ENCODE peak calls at places on chromosomes 3 and 15, in ten cellular contexts. One of them, this sample, is unnamed.
A peak's percentile ranks its signal among the peaks of the same experiment; 100 is the strongest.

GRCh38 chr3:142209655-142210054 is 15.7 kb downstream of the GK5 start:
- DNase-seq in stimulated activated CD4-positive, alpha-beta T cell treated with anti-CD3 and anti-CD28 coated beads, Interleukin-1b, Interleukin-23, amount 100 ng/mL, for 48 hours: no peak
- DNase-seq in activated CD4-positive, alpha-beta T cell treated with anti-CD3 and anti-CD28 coated beads, Interleukin-2, amount 50 U/mL, for 24 hours: no peak
- DNase-seq in activated B cell treated with CpG ODN at 0.5 μM for 24 hours: no peak
- DNase-seq in right cardiac atrium: no peak
- DNase-seq in RCC 7860: no peak
- DNase-seq in SK-N-DZ: no peak
- DNase-seq in dermis microvascular lymphatic vessel endothelial cell: no peak
- DNase-seq in amygdala: no peak
- DNase-seq in Peyer's patch: no peak
- DNase-seq in this sample: no peak

GRCh38 chr3:192011137-192011536 is 550.2 kb downstream of the PYDC2 start:
- DNase-seq in stimulated activated CD4-positive, alpha-beta T cell treated with anti-CD3 and anti-CD28 coated beads, Interleukin-1b, Interleukin-23, amount 100 ng/mL, for 48 hours: no peak
- DNase-seq in activated CD4-positive, alpha-beta T cell treated with anti-CD3 and anti-CD28 coated beads, Interleukin-2, amount 50 U/mL, for 24 hours: no peak
- DNase-seq in activated B cell treated with CpG ODN at 0.5 μM for 24 hours: no peak
- DNase-seq in right cardiac atrium: no peak
- DNase-seq in RCC 7860: no peak
- DNase-seq in SK-N-DZ: no peak
- DNase-seq in dermis microvascular lymphatic vessel endothelial cell: no peak
- DNase-seq in amygdala: no peak
- DNase-seq in Peyer's patch: no peak
- DNase-seq in this sample: no peak

GRCh38 chr3:197344582-197345318 is 46.3 kb upstream of the DLG1 start:
- DNase-seq in stimulated activated CD4-positive, alpha-beta T cell treated with anti-CD3 and anti-CD28 coated beads, Interleukin-1b, Interleukin-23, amount 100 ng/mL, for 48 hours: no peak
- DNase-seq in activated CD4-positive, alpha-beta T cell treated with anti-CD3 and anti-CD28 coated beads, Interleukin-2, amount 50 U/mL, for 24 hours: no peak
- DNase-seq in activated B cell treated with CpG ODN at 0.5 μM for 24 hours: no peak
- DNase-seq in right cardiac atrium: no peak
- DNase-seq in RCC 7860: no peak
- DNase-seq in SK-N-DZ: no peak
- DNase-seq in dermis microvascular lymphatic vessel endothelial cell: no peak
- DNase-seq in amygdala: no peak
- DNase-seq in Peyer's patch: no peak
- DNase-seq in this sample: no peak

GRCh38 chr3:100956276-100956675 is 36.9 kb downstream of the ABI3BP start:
- DNase-seq in stimulated activated CD4-positive, alpha-beta T cell treated with anti-CD3 and anti-CD28 coated beads, Interleukin-1b, Interleukin-23, amount 100 ng/mL, for 48 hours: no peak
- DNase-seq in activated CD4-positive, alpha-beta T cell treated with anti-CD3 and anti-CD28 coated beads, Interleukin-2, amount 50 U/mL, for 24 hours: no peak
- DNase-seq in activated B cell treated with CpG ODN at 0.5 μM for 24 hours: no peak
- DNase-seq in right cardiac atrium: no peak
- DNase-seq in RCC 7860: no peak
- DNase-seq in SK-N-DZ: no peak
- DNase-seq in dermis microvascular lymphatic vessel endothelial cell: no peak
- DNase-seq in amygdala: no peak
- DNase-seq in Peyer's patch: no peak
- DNase-seq in this sample: no peak

GRCh38 chr15:62426387-62426956 is 261.4 kb upstream of the C2CD4B start:
- DNase-seq in stimulated activated CD4-positive, alpha-beta T cell treated with anti-CD3 and anti-CD28 coated beads, Interleukin-1b, Interleukin-23, amount 100 ng/mL, for 48 hours: no peak
- DNase-seq in activated CD4-positive, alpha-beta T cell treated with anti-CD3 and anti-CD28 coated beads, Interleukin-2, amount 50 U/mL, for 24 hours: no peak
- DNase-seq in activated B cell treated with CpG ODN at 0.5 μM for 24 hours: no peak
- DNase-seq in right cardiac atrium: peak; percentile 54
- DNase-seq in RCC 7860: no peak
- DNase-seq in SK-N-DZ: no peak
- DNase-seq in dermis microvascular lymphatic vessel endothelial cell: no peak
- DNase-seq in amygdala: no peak
- DNase-seq in Peyer's patch: no peak
- DNase-seq in this sample: no peak

GRCh38 chr3:136245691-136246090 is 4.4 kb upstream of the PCCB start:
- DNase-seq in stimulated activated CD4-positive, alpha-beta T cell treated with anti-CD3 and anti-CD28 coated beads, Interleukin-1b, Interleukin-23, amount 100 ng/mL, for 48 hours: no peak
- DNase-seq in activated CD4-positive, alpha-beta T cell treated with anti-CD3 and anti-CD28 coated beads, Interleukin-2, amount 50 U/mL, for 24 hours: no peak
- DNase-seq in activated B cell treated with CpG ODN at 0.5 μM for 24 hours: no peak
- DNase-seq in right cardiac atrium: no peak
- DNase-seq in RCC 7860: no peak
- DNase-seq in SK-N-DZ: no peak
- DNase-seq in dermis microvascular lymphatic vessel endothelial cell: no peak
- DNase-seq in amygdala: no peak
- DNase-seq in Peyer's patch: no peak
- DNase-seq in this sample: no peak

GRCh38 chr3:171944109-171945016 is 95.0 kb upstream of the FNDC3B start:
- DNase-seq in stimulated activated CD4-positive, alpha-beta T cell treated with anti-CD3 and anti-CD28 coated beads, Interleukin-1b, Interleukin-23, amount 100 ng/mL, for 48 hours: no peak
- DNase-seq in activated CD4-positive, alpha-beta T cell treated with anti-CD3 and anti-CD28 coated beads, Interleukin-2, amount 50 U/mL, for 24 hours: no peak
- DNase-seq in activated B cell treated with CpG ODN at 0.5 μM for 24 hours: no peak
- DNase-seq in right cardiac atrium: no peak
- DNase-seq in RCC 7860: no peak
- DNase-seq in SK-N-DZ: no peak
- DNase-seq in dermis microvascular lymphatic vessel endothelial cell: no peak
- DNase-seq in amygdala: no peak
- DNase-seq in Peyer's patch: no peak
- DNase-seq in this sample: no peak

GRCh38 chr15:23402544-23402943 is 44.5 kb downstream of the GOLGA6L2 start:
- DNase-seq in stimulated activated CD4-positive, alpha-beta T cell treated with anti-CD3 and anti-CD28 coated beads, Interleukin-1b, Interleukin-23, amount 100 ng/mL, for 48 hours: no peak
- DNase-seq in activated CD4-positive, alpha-beta T cell treated with anti-CD3 and anti-CD28 coated beads, Interleukin-2, amount 50 U/mL, for 24 hours: no peak
- DNase-seq in activated B cell treated with CpG ODN at 0.5 μM for 24 hours: no peak
- DNase-seq in right cardiac atrium: peak; percentile 47
- DNase-seq in RCC 7860: no peak
- DNase-seq in SK-N-DZ: no peak
- DNase-seq in dermis microvascular lymphatic vessel endothelial cell: no peak
- DNase-seq in amygdala: no peak
- DNase-seq in Peyer's patch: no peak
- DNase-seq in this sample: no peak

GRCh38 chr3:50211930-50212329 is 6.9 kb downstream of the SLC38A3 start:
- DNase-seq in stimulated activated CD4-positive, alpha-beta T cell treated with anti-CD3 and anti-CD28 coated beads, Interleukin-1b, Interleukin-23, amount 100 ng/mL, for 48 hours: peak; percentile 53
- DNase-seq in activated CD4-positive, alpha-beta T cell treated with anti-CD3 and anti-CD28 coated beads, Interleukin-2, amount 50 U/mL, for 24 hours: no peak
- DNase-seq in activated B cell treated with CpG ODN at 0.5 μM for 24 hours: no peak
- DNase-seq in right cardiac atrium: peak; percentile 16
- DNase-seq in RCC 7860: peak; percentile 36
- DNase-seq in SK-N-DZ: no peak
- DNase-seq in dermis microvascular lymphatic vessel endothelial cell: no peak
- DNase-seq in amygdala: no peak
- DNase-seq in Peyer's patch: no peak
- DNase-seq in this sample: no peak

This sample was measured in GM12891.